ENCODE peak calls at places on chromosome 15, in six cellular contexts. A is lung microvascular endothelial cell; R is heart left ventricle; Q is activated CD4-positive, alpha-beta T cell treated with anti-CD3 and anti-CD28 coated beads for 1 hour; G is fibroblast of pulmonary artery; I is Right ventricle myocardium superior. O is an unnamed sample.

GRCh38 chr15:99931703-99932603 is 198.7 kb upstream of the LYSMD4 start:
- DNase-seq in A (no peak), R (no peak), Q (no peak), G (no peak), I (no peak), O (no peak)

GRCh38 chr15:64596701-64597468 is 136.5 kb downstream of the ZNF609 start:
- DNase-seq in A (peak; percentile 48), R (no peak), Q (no peak), G (peak; percentile 80), I (no peak), O (peak; percentile 8)

GRCh38 chr15:71201471-71201870 is 86.2 kb downstream of the THSD4 start:
- DNase-seq in A (no peak), R (no peak), Q (no peak), G (no peak), I (no peak), O (no peak)

GRCh38 chr15:68401496-68402431 is 30.2 kb downstream of the ITGA11 start:
- DNase-seq in A (no peak), R (no peak), Q (no peak), G (no peak), I (no peak), O (no peak)

GRCh38 chr15:57640935-57641682 is 49.4 kb downstream of the MYZAP start:
- DNase-seq in A (peak; percentile 65), R (no peak), Q (no peak), G (peak; percentile 57), I (no peak), O (peak; percentile 7)

GRCh38 chr15:95170587-95171380 is 939.4 kb downstream of the MCTP2 start:
- DNase-seq in A (no peak), R (no peak), Q (no peak), G (no peak), I (no peak), O (no peak)

GRCh38 chr15:71634820-71635219 is 175.5 kb upstream of the NR2E3 start:
- DNase-seq in A (peak; percentile 85), R (no peak), Q (no peak), G (peak; percentile 35), I (no peak), O (peak; percentile 39)

GRCh38 chr15:96285715-96286367 is 44.7 kb upstream of the NR2F2 start:
- DNase-seq in A (no peak), R (peak; percentile 64), Q (no peak), G (no peak), I (peak; percentile 53), O (no peak)

GRCh38 chr15:42100021-42100800 is 5.8 kb upstream of the PLA2G4D start:
- DNase-seq in A (peak; percentile 41), R (no peak), Q (no peak), G (no peak), I (no peak), O (no peak)

GRCh38 chr15:94582368-94582767 is 351.0 kb downstream of the MCTP2 start:
- DNase-seq in A (peak; percentile 90), R (no peak), Q (no peak), G (peak; percentile 25), I (no peak), O (peak; percentile 53)

GRCh38 chr15:35211240-35211952 is 126.3 kb upstream of the NANOGP8 start:
- DNase-seq in A (no peak), R (no peak), Q (no peak), G (no peak), I (no peak), O (no peak)

GRCh38 chr15:38069506-38069905 is 135.1 kb downstream of the TMCO5A start:
- DNase-seq in A (no peak), R (no peak), Q (no peak), G (peak; percentile 84), I (peak; percentile 40), O (no peak)

GRCh38 chr15:74307827-74308642 is 59.4 kb downstream of the CYP11A1 start:
- DNase-seq in A (peak; percentile 79), R (no peak), Q (no peak), G (peak; percentile 76), I (no peak), O (no peak)

GRCh38 chr15:97082835-97083234 is 752.3 kb downstream of the NR2F2 start:
- DNase-seq in A (no peak), R (no peak), Q (no peak), G (no peak), I (peak; percentile 30), O (no peak)

GRCh38 chr15:79042213-79042928 is 48.2 kb downstream of the RASGRF1 start:
- DNase-seq in A (peak; percentile 12), R (no peak), Q (no peak), G (peak; percentile 13), I (no peak), O (no peak)

GRCh38 chr15:29756358-29757267 is 65.7 kb downstream of the TJP1 start:
- DNase-seq in A (peak; percentile 21), R (no peak), Q (no peak), G (no peak), I (no peak), O (no peak)

GRCh38 chr15:70512772-70513362 is 250.5 kb downstream of the UACA start:
- DNase-seq in A (peak; percentile 33), R (peak; percentile 75), Q (no peak), G (peak; percentile 66), I (peak; percentile 64), O (no peak)

GRCh38 chr15:78197632-78198031 is 36.7 kb downstream of the ACSBG1 start:
- DNase-seq in A (no peak), R (no peak), Q (no peak), G (no peak), I (no peak), O (no peak)

GRCh38 chr15:51162865-51163762 is 68.4 kb upstream of the TNFAIP8L3 start:
- DNase-seq in A (peak; percentile 87), R (no peak), Q (peak; percentile 13), G (peak; percentile 81), I (peak; percentile 68), O (peak; percentile 40)

GRCh38 chr15:78810377-78811123 is 714 bp downstream of the ADAMTS7 start:
- DNase-seq in A (peak; percentile 55), R (peak; percentile 89), Q (no peak), G (peak; percentile 47), I (peak; percentile 85), O (no peak)

GRCh38 chr15:51223771-51224229 is 114.6 kb downstream of the CYP19A1 start:
- DNase-seq in A (peak; percentile 17), R (no peak), Q (no peak), G (peak; percentile 78), I (no peak), O (no peak)

GRCh38 chr15:53251998-53252397 is 461.9 kb upstream of the ONECUT1 start:
- DNase-seq in A (no peak), R (no peak), Q (no peak), G (no peak), I (no peak), O (no peak)

GRCh38 chr15:98966036-98966787 is 41.4 kb downstream of the PGPEP1L start:
- DNase-seq in A (no peak), R (no peak), Q (no peak), G (peak; percentile 19), I (no peak), O (no peak)

GRCh38 chr15:74997161-74997942 is 2.0 kb downstream of the SCAMP5 start:
- DNase-seq in A (peak; percentile 43), R (no peak), Q (no peak), G (no peak), I (no peak), O (peak; percentile 33)

GRCh38 chr15:39934415-39935044 is 615 bp downstream of the EIF2AK4 start:
- DNase-seq in A (peak; percentile 21), R (no peak), Q (no peak), G (peak; percentile 29), I (no peak), O (no peak)

GRCh38 chr15:57220220-57220619 is 156.1 kb upstream of the CGNL1 start:
- DNase-seq in A (peak; percentile 37), R (no peak), Q (no peak), G (peak; percentile 64), I (no peak), O (no peak)

GRCh38 chr15:59138243-59138642 is 33.3 kb downstream of the CCNB2 start:
- DNase-seq in A (peak; percentile 74), R (no peak), Q (peak; percentile 45), G (peak; percentile 54), I (peak; percentile 52), O (peak; percentile 15)

GRCh38 chr15:29517829-29518228 is 248.2 kb upstream of the NSMCE3 start:
- DNase-seq in A (no peak), R (no peak), Q (no peak), G (no peak), I (no peak), O (no peak)

GRCh38 chr15:67521770-67522568 is 1.0 kb downstream of the C15orf61 start:
- DNase-seq in A (peak; percentile 50), R (no peak), Q (no peak), G (peak; percentile 40), I (no peak), O (no peak)

GRCh38 chr15:67137951-67138935 is 72.8 kb downstream of the SMAD3 start:
- DNase-seq in A (no peak), R (no peak), Q (no peak), G (no peak), I (no peak), O (no peak)

GRCh38 chr15:71116366-71116765 is 1.1 kb downstream of the THSD4 start:
- DNase-seq in A (no peak), R (no peak), Q (no peak), G (no peak), I (no peak), O (no peak)

GRCh38 chr15:71757741-71758530 is 52.4 kb upstream of the NR2E3 start:
- DNase-seq in A (peak; percentile 83), R (no peak), Q (no peak), G (no peak), I (no peak), O (no peak)

GRCh38 chr15:77186518-77187095 is 115.7 kb upstream of the TSPAN3 start:
- DNase-seq in A (peak; percentile 83), R (no peak), Q (no peak), G (peak; percentile 71), I (no peak), O (no peak)

GRCh38 chr15:41048397-41048796 is 67.7 kb downstream of the INO80 start:
- DNase-seq in A (no peak), R (no peak), Q (no peak), G (no peak), I (no peak), O (no peak)

GRCh38 chr15:33601461-33601860 is 290.7 kb downstream of the RYR3 start:
- DNase-seq in A (no peak), R (no peak), Q (no peak), G (no peak), I (no peak), O (no peak)

GRCh38 chr15:90762109-90762508 is 45.0 kb downstream of the BLM start:
- DNase-seq in A (no peak), R (peak; percentile 77), Q (no peak), G (peak; percentile 44), I (peak; percentile 82), O (no peak)